ENCODE peak calls at places on chromosomes 13 and 19, in seven cellular contexts. N is H54, Z is Peyer's patch, L is ovary, H is uterus, D is body of pancreas, T is stomach. M is an unnamed sample.

GRCh38 chr19:32372726-32373613 is 27.6 kb downstream of the ZNF507 start:
- DNase-seq in N (no peak), L (no peak), T (no peak), H (no peak), Z (no peak), D (no peak), M (no peak)

GRCh38 chr13:46605089-46605488 is 52.1 kb downstream of the LRCH1 start:
- DNase-seq in H (peak), Z (no peak), L (no peak), T (peak), N (no peak), D (no peak), M (no peak)

GRCh38 chr19:17754634-17755532 is 3.6 kb downstream of the FCHO1 start:
- DNase-seq in Z (peak), H (no peak), N (no peak), D (no peak), T (no peak), L (no peak), M (peak)

GRCh38 chr19:47240996-47241918 is 10.3 kb upstream of the BBC3 start:
- DNase-seq in L (peak), H (peak), Z (peak), T (peak), D (peak), N (peak), M (peak)

GRCh38 chr13:112931028-112931934 is 37.7 kb upstream of the MCF2L start:
- DNase-seq in H (no peak), T (no peak), D (no peak), N (peak), Z (peak), L (no peak), M (no peak)

GRCh38 chr19:13022111-13022858 is 27.0 kb downstream of the NFIX start:
- DNase-seq in Z (no peak), T (no peak), D (no peak), H (peak), N (no peak), L (peak), M (no peak)

GRCh38 chr19:5870986-5871394 is 650 bp upstream of the FUT5 start:
- DNase-seq in T (no peak), Z (no peak), L (no peak), N (no peak), D (no peak), H (no peak), M (no peak)

GRCh38 chr13:40341501-40341900 is 324.9 kb downstream of the FOXO1 start:
- DNase-seq in D (no peak), L (no peak), H (no peak), N (no peak), Z (no peak), T (no peak), M (no peak)

GRCh38 chr19:11194173-11194572 is 3.2 kb downstream of the KANK2 start:
- DNase-seq in D (no peak), L (no peak), T (no peak), H (no peak), N (no peak), Z (no peak), M (no peak)

GRCh38 chr13:85657942-85658341 is 141.3 kb downstream of the SLITRK6 start:
- DNase-seq in Z (no peak), D (no peak), L (no peak), H (no peak), N (no peak), T (no peak), M (no peak)

GRCh38 chr19:42396542-42397314 is 6.6 kb upstream of the CNFN start:
- DNase-seq in H (peak), D (peak), T (peak), L (peak), Z (peak), N (peak), M (peak)
- TF ChIP-seq POLR2A in H (peak), D (peak), T (no peak), L (peak), Z (peak), N (peak), M (peak)

GRCh38 chr19:39209196-39209595 is 5.1 kb upstream of the SYCN start:
- DNase-seq in D (peak), L (no peak), H (no peak), T (no peak), Z (no peak), N (no peak), M (no peak)
- TF ChIP-seq POLR2A in D (no peak), L (no peak), H (no peak), T (no peak), Z (no peak), N (no peak), M (no peak)

GRCh38 chr19:42023943-42024260 is 29.9 kb upstream of the ATP1A3 start:
- DNase-seq in Z (no peak), D (no peak), N (no peak), T (no peak), H (no peak), L (no peak), M (no peak)
- TF ChIP-seq POLR2A in Z (no peak), D (no peak), N (no peak), T (no peak), H (no peak), L (no peak), M (no peak)

GRCh38 chr13:26943748-26944147 is 183.2 kb upstream of the GPR12 start:
- DNase-seq in N (no peak), H (no peak), L (no peak), Z (no peak), D (no peak), T (no peak), M (no peak)

GRCh38 chr13:26949701-26950345 is 189.2 kb upstream of the GPR12 start:
- DNase-seq in N (no peak), Z (peak), T (no peak), H (no peak), D (no peak), L (no peak), M (no peak)

GRCh38 chr13:26950546-26950945 is 190.0 kb upstream of the GPR12 start:
- DNase-seq in Z (peak), N (no peak), D (no peak), T (no peak), H (no peak), L (no peak), M (no peak)

GRCh38 chr13:26948353-26948752 is 187.8 kb upstream of the GPR12 start:
- DNase-seq in Z (peak), N (no peak), H (no peak), T (no peak), D (no peak), L (no peak), M (no peak)

GRCh38 chr13:26946675-26947342 is 186.2 kb upstream of the GPR12 start:
- DNase-seq in Z (no peak), D (no peak), L (no peak), H (no peak), N (peak), T (no peak), M (peak)
- TF ChIP-seq POLR2A in Z (no peak), D (no peak), L (no peak), H (no peak), N (no peak), T (no peak), M (no peak)

DNA sequence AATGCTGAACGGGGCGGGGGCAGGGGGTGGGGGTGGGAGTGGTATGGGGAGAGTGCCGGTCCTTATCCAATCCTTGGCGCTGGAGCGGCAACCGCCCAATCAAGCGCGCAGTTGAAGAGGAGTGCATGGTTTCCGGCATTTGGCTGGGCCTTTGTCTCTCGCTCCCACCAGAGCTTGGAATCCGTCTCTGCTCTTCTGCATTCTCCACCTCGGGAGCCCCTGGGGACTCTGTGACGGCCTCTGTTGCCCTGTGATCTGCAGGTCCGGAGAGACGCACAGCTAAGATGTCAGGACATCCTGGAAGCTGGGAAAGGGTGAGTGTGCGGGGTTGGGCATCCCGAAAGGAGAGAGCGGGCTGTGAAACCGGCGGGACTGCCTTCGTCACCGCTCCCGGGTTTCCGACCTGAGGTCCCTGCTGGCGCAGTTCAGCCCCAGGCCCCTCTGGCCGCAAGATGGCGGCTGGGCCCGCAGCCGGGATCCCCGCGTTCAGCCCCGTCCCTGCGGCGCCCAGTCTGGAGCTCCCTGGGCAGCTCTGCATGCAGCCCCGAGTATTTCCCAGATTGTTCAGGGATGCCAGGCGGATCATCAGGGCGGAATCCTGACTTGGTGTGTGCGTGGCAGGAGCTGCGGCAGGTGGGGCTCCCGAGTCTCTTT is 53.6 kb upstream of the ZNF254 start:
- DNase-seq in D (peak), Z (peak), H (peak), N (peak), T (peak), L (peak), M (peak)
- TF ChIP-seq POLR2A in D (peak), Z (peak), H (peak), N (peak), T (no peak), L (peak), M (peak)

GRCh38 chr13:44365899-44366298 is 7.7 kb upstream of the SERP2 start:
- DNase-seq in D (no peak), Z (no peak), T (no peak), L (no peak), H (no peak), N (no peak), M (no peak)
- TF ChIP-seq POLR2A in D (no peak), Z (no peak), T (no peak), L (no peak), H (no peak), N (no peak), M (no peak)

DNA sequence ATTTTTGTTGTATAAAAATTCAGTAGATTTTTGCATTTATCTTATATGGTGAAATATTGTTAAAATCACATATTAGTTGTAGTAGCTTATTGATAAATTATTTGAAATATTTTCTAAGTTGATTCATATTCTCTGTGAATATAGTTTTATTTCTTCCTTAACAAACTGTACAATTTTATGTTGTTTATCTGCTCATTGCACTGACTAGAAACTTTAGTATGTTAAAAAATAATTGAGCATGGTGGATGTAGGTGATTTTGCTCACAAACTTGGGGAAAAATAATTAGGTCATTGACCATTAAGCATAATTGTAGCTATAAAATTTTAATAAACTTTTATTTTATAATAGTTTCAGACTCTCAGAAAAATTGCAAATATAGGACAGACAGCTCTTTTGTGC is 1445.3 kb upstream of the MIR17HG start:
- DNase-seq in D (no peak), L (no peak), T (no peak), N (no peak), H (no peak), Z (no peak), M (no peak)
- TF ChIP-seq POLR2A in D (no peak), L (no peak), T (no peak), N (no peak), H (no peak), Z (no peak), M (no peak)

DNA sequence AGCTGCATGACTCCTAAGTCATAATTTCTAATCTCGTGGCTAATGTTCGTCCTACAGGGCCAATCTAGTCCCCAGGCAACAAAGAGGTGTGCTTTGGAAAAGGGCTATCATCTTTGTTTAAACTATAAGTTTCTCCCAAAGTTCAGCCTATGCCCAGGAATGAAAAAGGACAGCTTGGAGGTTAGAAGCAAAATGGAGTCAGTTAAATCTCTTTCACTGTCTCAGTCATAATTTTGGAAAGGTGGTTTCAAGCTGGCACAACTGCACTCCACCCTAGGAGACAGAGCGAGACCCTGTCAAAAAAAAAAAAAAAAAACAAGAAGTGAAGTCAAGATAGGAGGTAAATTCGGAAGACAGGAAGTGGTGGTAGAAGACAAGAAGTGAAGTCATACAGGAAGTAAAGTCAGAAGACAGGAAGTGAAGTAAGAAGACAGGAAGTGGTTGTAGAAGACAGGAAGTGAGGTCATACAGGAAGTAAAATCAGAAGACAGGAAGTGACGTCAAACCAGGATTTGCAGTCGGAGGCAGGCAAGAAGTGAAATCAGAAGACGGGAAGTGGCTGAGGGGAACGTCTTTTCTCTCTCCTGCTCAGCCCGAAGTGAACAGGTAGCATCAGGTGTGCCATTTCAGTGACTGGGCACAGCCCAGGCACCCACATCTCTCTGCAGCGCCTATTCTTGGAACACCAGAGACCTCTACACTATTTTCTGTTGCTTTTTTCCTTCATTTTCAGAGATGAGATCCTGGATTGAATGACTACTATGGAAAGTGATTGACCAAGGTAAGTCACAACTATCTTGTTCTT is 32.2 kb downstream of the GP6 start:
- DNase-seq in D (peak), Z (peak), H (no peak), L (no peak), T (no peak), N (peak), M (no peak)
- TF ChIP-seq POLR2A in D (no peak), Z (no peak), H (no peak), L (no peak), T (no peak), N (no peak), M (no peak)

GRCh38 chr13:48531416-48532145 is 1.3 kb downstream of the RCBTB2 start:
- DNase-seq in T (no peak), H (peak), Z (no peak), N (no peak), L (no peak), D (peak), M (no peak)

GRCh38 chr13:48532146-48532472 is 771 bp downstream of the RCBTB2 start:
- DNase-seq in L (no peak), D (no peak), Z (no peak), T (no peak), H (no peak), N (no peak), M (no peak)

GRCh38 chr13:48533986-48534600 is 1.2 kb upstream of the RCBTB2 start:
- DNase-seq in D (no peak), H (no peak), T (no peak), Z (no peak), N (no peak), L (no peak), M (no peak)

GRCh38 chr13:48533207-48533499 is 273 bp upstream of the RCBTB2 start:
- DNase-seq in N (no peak), D (no peak), H (no peak), L (no peak), Z (no peak), T (no peak), M (no peak)

GRCh38 chr13:48532473-48533206 is at the start of gene RCBTB2:
- DNase-seq in D (peak), H (peak), L (peak), N (peak), T (peak), Z (peak), M (peak)
- TF ChIP-seq POLR2A in D (peak), H (peak), L (peak), N (peak), T (no peak), Z (peak), M (peak)